ENCODE peak calls at places on chromosomes 4 and X, in four cellular contexts. Z, X, B and Y are unnamed samples.
A peak's percentile ranks its signal among the peaks of the same experiment; 100 is the strongest.

GRCh38 chr4:102405706-102406510 is 60.6 kb upstream of the SLC39A8 start:
- DNase-seq in Z (no peak), X (no peak), B (no peak), Y (no peak)

GRCh38 chrX:4263005-4263404 is 549.6 kb upstream of the PRKX start:
- DNase-seq in Z (no peak), X (no peak), B (no peak), Y (peak; percentile 4)

GRCh38 chr4:27930291-27930690 is 1069.7 kb downstream of the STIM2 start:
- DNase-seq in Z (no peak), X (no peak), B (no peak), Y (no peak)

GRCh38 chr4:84499065-84499982 is at the start of gene NKX6-1:
- DNase-seq in Z (no peak), X (peak; percentile 38), B (peak; percentile 51), Y (peak; percentile 83)

GRCh38 chr4:118834070-118834469 is 1.9 kb downstream of the SEC24D start:
- DNase-seq in Z (no peak), X (no peak), B (no peak), Y (no peak)

GRCh38 chrX:141341341-141341740 is 99.0 kb upstream of the SPANXC start:
- DNase-seq in Z (no peak), X (no peak), B (no peak), Y (no peak)

GRCh38 chr4:5639556-5639955 is 68.8 kb downstream of the EVC2 start:
- DNase-seq in Z (no peak), X (no peak), B (no peak), Y (no peak)

GRCh38 chr4:53937918-53938317 is 126.5 kb downstream of the CHIC2 start:
- DNase-seq in Z (no peak), X (no peak), B (no peak), Y (no peak)

GRCh38 chr4:30717208-30718020 is 2.8 kb upstream of the PCDH7 start:
- DNase-seq in Z (peak; percentile 88), X (peak; percentile 38), B (no peak), Y (peak; percentile 65)

GRCh38 chrX:74902806-74903205 is 22.4 kb downstream of the NEXMIF start:
- DNase-seq in Z (no peak), X (peak; percentile 43), B (no peak), Y (no peak)

GRCh38 chr4:38275331-38275821 is 315.2 kb downstream of the PTTG2 start:
- DNase-seq in Z (peak; percentile 30), X (no peak), B (no peak), Y (peak; percentile 64)

GRCh38 chrX:121356850-121357171 is 309.4 kb downstream of the GLUD2 start:
- DNase-seq in Z (no peak), X (no peak), B (no peak), Y (no peak)

GRCh38 chr4:17336986-17337385 is 174.9 kb downstream of the QDPR start:
- DNase-seq in Z (no peak), X (no peak), B (no peak), Y (no peak)

GRCh38 chrX:86047174-86047991 is at the start of gene CHM:
- DNase-seq in Z (peak; percentile 89), X (peak; percentile 45), B (peak; percentile 68), Y (peak; percentile 61)

GRCh38 chr4:51843309-51844156 is 580 bp downstream of the DCUN1D4 start:
- DNase-seq in Z (peak; percentile 43), X (peak; percentile 68), B (peak; percentile 63), Y (no peak)

GRCh38 chr4:102438396-102438795 is 62.8 kb upstream of the NFKB1 start:
- DNase-seq in Z (no peak), X (no peak), B (no peak), Y (no peak)

GRCh38 chrX:104343408-104344129 is 88.8 kb upstream of the ESX1 start:
- DNase-seq in Z (peak; percentile 65), X (peak; percentile 38), B (no peak), Y (peak; percentile 51)

GRCh38 chrX:14718403-14718802 is 154.5 kb downstream of the FANCB start:
- DNase-seq in Z (no peak), X (no peak), B (no peak), Y (no peak)

GRCh38 chrX:129983575-129984131 is 1.2 kb downstream of the BCORL1 start:
- DNase-seq in Z (no peak), X (no peak), B (no peak), Y (no peak)

GRCh38 chr4:158042591-158043030 is 130.2 kb downstream of the GASK1B start:
- DNase-seq in Z (no peak), X (no peak), B (no peak), Y (no peak)

GRCh38 chrX:57044226-57044625 is 48.9 kb upstream of the SPIN3 start:
- DNase-seq in Z (no peak), X (no peak), B (no peak), Y (no peak)

GRCh38 chrX:48703642-48704481 is 7.3 kb downstream of the SUV39H1 start:
- DNase-seq in Z (no peak), X (no peak), B (peak; percentile 54), Y (no peak)

GRCh38 chr4:17058506-17058905 is 160.1 kb upstream of the LDB2 start:
- DNase-seq in Z (no peak), X (no peak), B (no peak), Y (no peak)

GRCh38 chr4:154467886-154468285 is 23.7 kb downstream of the DCHS2 start:
- DNase-seq in Z (no peak), X (no peak), B (no peak), Y (no peak)

GRCh38 chr4:3710451-3711182 is 55.6 kb upstream of the ADRA2C start:
- DNase-seq in Z (no peak), X (no peak), B (no peak), Y (no peak)

GRCh38 chr4:175369087-175369486 is 443.0 kb downstream of the GPM6A start:
- DNase-seq in Z (no peak), X (no peak), B (no peak), Y (no peak)

GRCh38 chrX:53798281-53798680 is 111.8 kb upstream of the HUWE1 start:
- DNase-seq in Z (peak; percentile 28), X (no peak), B (no peak), Y (no peak)

GRCh38 chr4:139015948-139016451 is 419 bp downstream of the NOCT start:
- DNase-seq in Z (peak; percentile 66), X (peak; percentile 56), B (peak; percentile 25), Y (no peak)

GRCh38 chrX:132609449-132609848 is 120.6 kb upstream of the MBNL3 start:
- DNase-seq in Z (no peak), X (no peak), B (no peak), Y (peak; percentile 34)

GRCh38 chrX:132602701-132603100 is 113.9 kb upstream of the MBNL3 start:
- DNase-seq in Z (no peak), X (no peak), B (no peak), Y (no peak)

DNA sequence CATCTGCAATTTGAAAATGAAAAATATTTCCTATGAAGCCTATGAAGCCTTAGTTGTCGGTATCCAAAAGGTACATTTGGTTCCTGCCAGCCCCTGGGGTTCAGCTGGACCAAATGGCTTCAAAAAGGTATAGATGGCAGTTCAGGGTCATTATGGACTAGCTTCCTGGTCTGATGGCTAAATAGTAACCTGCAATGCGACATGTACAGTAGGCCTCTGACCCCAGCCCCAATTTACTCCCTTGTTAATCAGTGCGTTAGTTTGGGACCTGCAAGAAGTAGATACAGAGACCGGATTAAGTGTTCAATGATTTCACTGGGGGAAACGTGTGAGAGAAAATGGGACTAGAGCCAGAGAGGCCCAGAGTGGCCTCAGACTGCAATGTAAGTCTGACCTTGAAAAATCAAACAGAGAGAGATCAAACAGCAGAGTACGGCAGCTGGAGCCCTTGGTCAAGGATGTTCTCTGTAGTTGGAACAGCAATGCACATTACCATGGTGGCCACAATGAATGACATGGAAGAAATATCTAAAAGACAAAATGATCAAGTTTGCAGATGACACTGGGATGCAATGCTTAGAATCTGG is 115.0 kb upstream of the MBNL3 start:
- DNase-seq in Z (no peak), X (no peak), B (no peak), Y (no peak)
- H3K27me3 ChIP-seq in Z (no peaks in the 10 kb centered on the region), X (peaks cover 17% of the 10 kb centered on the region), B (peaks cover 73% of the 10 kb centered on the region), Y (no peaks in the 10 kb centered on the region)

DNA sequence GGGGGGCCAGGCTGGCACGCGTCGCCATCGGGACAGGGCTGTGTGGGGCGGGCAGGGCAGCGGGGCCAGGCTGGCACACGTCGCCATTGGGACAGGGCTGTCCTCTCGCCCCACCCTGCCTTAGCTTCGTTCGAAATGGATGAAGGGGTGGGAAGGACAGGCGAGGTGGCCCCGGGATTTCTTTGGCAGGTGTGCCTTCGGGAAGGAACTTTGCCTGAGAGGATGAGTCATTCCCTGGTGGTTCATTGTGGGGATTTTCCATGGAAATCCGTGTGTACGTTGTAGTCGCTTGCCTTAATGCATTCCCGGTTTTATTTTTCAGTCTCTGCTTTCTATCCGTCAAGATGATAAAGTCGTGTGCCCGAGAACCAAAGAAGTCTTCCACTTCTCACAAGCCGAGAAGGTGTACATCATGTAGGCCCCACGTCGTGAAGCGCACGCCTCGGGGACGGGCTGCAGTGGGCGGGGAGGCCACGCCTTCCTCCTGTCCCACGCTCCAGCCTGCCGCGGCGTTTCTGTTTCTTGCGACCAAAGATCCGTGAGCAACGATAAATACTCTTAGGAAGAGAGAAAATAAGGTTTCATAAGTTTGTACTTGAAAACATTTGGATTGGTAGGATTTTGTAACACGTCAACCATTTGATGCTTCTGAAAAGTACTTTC is 8.1 kb upstream of the UVSSA start:
- DNase-seq in Z (peak; percentile 1), X (no peak), B (no peak), Y (no peak)
- H3K36me3 ChIP-seq in Z (peaks cover 28% of the 10 kb centered on the region), X (peaks cover 73% of the 10 kb centered on the region), B (peaks cover 5% of the 10 kb centered on the region), Y (peaks cover 8% of the 10 kb centered on the region)

DNA sequence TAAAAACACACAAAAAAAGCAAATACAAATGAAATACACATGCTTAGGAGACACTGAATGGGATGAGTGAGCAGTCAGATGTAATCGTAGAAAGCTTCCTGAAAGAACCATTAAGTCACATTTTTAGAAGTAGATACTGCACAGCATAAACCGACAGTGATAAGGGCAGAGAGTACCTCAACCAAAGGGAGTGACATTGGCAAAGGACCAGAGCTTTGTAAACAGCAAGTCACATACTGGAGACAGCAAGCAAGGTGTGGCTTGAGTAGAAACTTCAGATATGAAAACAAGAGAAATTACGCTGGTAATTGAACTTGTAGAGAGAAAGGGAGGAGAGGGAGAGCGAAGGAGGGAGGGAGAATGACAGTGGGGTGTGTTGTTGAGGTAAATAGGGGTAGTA is 92.0 kb downstream of the CHRDL1 start:
- DNase-seq in Z (no peak), X (no peak), B (no peak), Y (no peak)
- H3K27me3 ChIP-seq in Z (no peaks in the 10 kb centered on the region), X (no peaks in the 10 kb centered on the region), B (peaks cover 33% of the 10 kb centered on the region), Y (no peaks in the 10 kb centered on the region)

GRCh38 chr4:163525982-163526381 is 31.5 kb downstream of the TMA16 start:
- DNase-seq in Z (no peak), X (no peak), B (no peak), Y (no peak)

GRCh38 chr4:163523791-163524365 is 29.4 kb downstream of the TMA16 start:
- DNase-seq in Z (no peak), X (no peak), B (no peak), Y (no peak)

GRCh38 chr4:163528618-163529017 is 34.1 kb downstream of the TMA16 start:
- DNase-seq in Z (no peak), X (no peak), B (no peak), Y (no peak)

DNA sequence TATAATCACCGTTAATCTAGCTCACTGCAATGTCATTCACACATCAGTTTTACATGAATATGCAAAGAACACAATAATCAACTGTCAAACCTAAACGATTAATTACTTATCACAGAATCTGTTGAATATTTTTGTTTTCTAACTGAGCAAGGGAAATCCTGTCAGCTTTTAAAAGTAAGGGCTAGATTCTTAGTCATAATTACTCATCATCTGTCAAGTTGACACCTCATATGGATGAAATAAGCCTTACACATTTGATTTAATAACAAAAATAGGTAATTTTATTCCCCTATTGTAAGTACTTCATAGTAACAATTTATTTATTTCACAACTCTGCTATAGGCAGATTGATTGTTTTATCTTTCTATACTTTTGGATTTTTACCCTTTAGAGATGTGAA is 32.7 kb downstream of the TMA16 start:
- DNase-seq in Z (no peak), X (no peak), B (no peak), Y (no peak)
- H3K36me3 ChIP-seq in Z (no peaks in the 10 kb centered on the region), X (peaks cover 88% of the 10 kb centered on the region), B (no peaks in the 10 kb centered on the region), Y (no peaks in the 10 kb centered on the region)